ENCODE peak calls at places on chromosomes 4 and X, in ten cellular contexts. M is hippocampal formation; N is AG09309; B is midbrain; P is upper lobe of right lung; L is effector CD4-positive, alpha-beta T cell; D is NCI-H1417; F is nephron progenitor cell; J is natural killer cell treated with Interleukin-12 subunit alpha and Interleukin-12 subunit beta and Interleukin-15 and Interleukin-18, amount 100 ng/mL, for 72 hours; Z is AG04450. O is an unnamed sample.

GRCh38 chr4:6143603-6144181 is 56.7 kb downstream of the JAKMIP1 start:
- DNase-seq in L (no peak), M (peak), B (no peak), J (no peak), Z (no peak), F (no peak), N (no peak), P (no peak), D (no peak), O (no peak)

GRCh38 chr4:85707591-85707990 is 232.6 kb downstream of the ARHGAP24 start:
- DNase-seq in L (no peak), D (no peak), J (no peak), F (no peak), B (no peak), N (no peak), Z (no peak), P (no peak), M (no peak), O (no peak)

GRCh38 chr4:48938831-48939230 is 32.3 kb upstream of the OCIAD2 start:
- DNase-seq in L (no peak), P (no peak), N (no peak), D (no peak), J (no peak), B (no peak), Z (no peak), M (no peak), F (no peak), O (no peak)

GRCh38 chrX:115460565-115460888 is 100.4 kb upstream of the PLS3 start:
- DNase-seq in J (no peak), N (no peak), M (no peak), P (no peak), B (no peak), D (no peak), L (no peak), Z (no peak), F (no peak), O (no peak)

GRCh38 chr4:87848622-87849351 is 16.0 kb downstream of the MEPE start:
- DNase-seq in J (no peak), D (peak), L (no peak), Z (peak), N (peak), M (peak), F (peak), B (peak), P (no peak), O (peak)

GRCh38 chr4:53605783-53606182 is 14.5 kb upstream of the LNX1 start:
- DNase-seq in P (no peak), B (no peak), F (no peak), L (no peak), M (no peak), Z (no peak), J (no peak), D (no peak), N (no peak), O (no peak)

GRCh38 chrX:41108684-41109205 is 23.5 kb downstream of the USP9X start:
- DNase-seq in B (no peak), M (no peak), J (no peak), L (no peak), Z (no peak), F (no peak), D (no peak), P (no peak), N (no peak), O (no peak)

GRCh38 chr4:102449751-102450352 is 51.3 kb upstream of the NFKB1 start:
- DNase-seq in B (peak), M (peak), Z (peak), F (peak), N (no peak), D (peak), L (peak), J (peak), P (no peak), O (no peak)

GRCh38 chrX:48569958-48570357 is 4.3 kb upstream of the RBM3 start:
- DNase-seq in B (no peak), P (no peak), F (no peak), J (no peak), Z (no peak), L (no peak), M (no peak), D (no peak), N (no peak), O (no peak)

GRCh38 chrX:2463973-2464676 is 36.7 kb downstream of the DHRSX start:
- DNase-seq in P (no peak), B (no peak), Z (peak), M (no peak), F (no peak), L (no peak), D (no peak), J (no peak), N (no peak), O (peak)

GRCh38 chrX:77785400-77785745 is 643 bp downstream of the ATRX start:
- DNase-seq in B (no peak), P (no peak), J (no peak), M (no peak), L (no peak), D (no peak), F (peak), N (no peak), Z (no peak), O (peak)

GRCh38 chr4:93828332-93828829 is at the start of gene ATOH1:
- DNase-seq in M (no peak), J (no peak), F (peak), L (no peak), B (peak), D (peak), Z (no peak), N (no peak), P (peak), O (no peak)

GRCh38 chrX:69060631-69061408 is 104.4 kb downstream of the PJA1 start:
- DNase-seq in P (no peak), J (no peak), N (no peak), M (no peak), B (no peak), L (no peak), Z (no peak), D (no peak), F (peak), O (no peak)

GRCh38 chrX:68183612-68184214 is 249.6 kb downstream of the OPHN1 start:
- DNase-seq in M (no peak), L (no peak), D (no peak), N (no peak), J (no peak), P (no peak), F (no peak), Z (no peak), B (no peak), O (peak)

GRCh38 chrX:40158036-40158706 is 60.4 kb upstream of the BCOR start:
- DNase-seq in N (no peak), L (no peak), B (peak), F (peak), P (peak), M (no peak), J (peak), Z (no peak), D (peak), O (no peak)

GRCh38 chr4:52987401-52988056 is 125.4 kb downstream of the RASL11B start:
- DNase-seq in D (peak), Z (no peak), N (no peak), J (no peak), B (no peak), F (no peak), M (no peak), L (no peak), P (no peak), O (no peak)

GRCh38 chr4:21697583-21697982 is 251.0 kb downstream of the KCNIP4 start:
- DNase-seq in Z (no peak), L (no peak), M (no peak), B (no peak), D (no peak), P (no peak), J (no peak), N (no peak), F (peak), O (no peak)

GRCh38 chr4:30847157-30847556 is 127.0 kb downstream of the PCDH7 start:
- DNase-seq in F (no peak), J (no peak), L (no peak), D (no peak), M (no peak), N (no peak), B (no peak), Z (no peak), P (no peak), O (no peak)

GRCh38 chr4:22500831-22501714 is 14.8 kb downstream of the ADGRA3 start:
- DNase-seq in B (no peak), M (no peak), Z (no peak), D (no peak), P (no peak), J (no peak), F (no peak), L (no peak), N (no peak), O (no peak)

GRCh38 chrX:32874839-32875238 is 336.5 kb downstream of the DMD start:
- DNase-seq in N (no peak), D (no peak), F (no peak), Z (no peak), P (no peak), B (no peak), L (no peak), J (no peak), M (no peak), O (no peak)

GRCh38 chr4:111666826-111667360 is 478.4 kb upstream of the FAM241A start:
- DNase-seq in M (no peak), F (no peak), N (no peak), Z (no peak), L (no peak), J (no peak), B (no peak), P (no peak), D (no peak), O (no peak)

GRCh38 chrX:94751611-94752010 is 1077.6 kb downstream of the FAM133A start:
- DNase-seq in M (no peak), D (no peak), N (no peak), L (no peak), F (no peak), Z (no peak), P (no peak), J (no peak), B (no peak), O (no peak)

GRCh38 chr4:74056114-74056857 is 17.8 kb upstream of the CXCL3 start:
- DNase-seq in J (no peak), F (no peak), M (no peak), L (no peak), B (no peak), D (no peak), Z (no peak), N (no peak), P (no peak), O (no peak)

GRCh38 chrX:261167-261857 is 19.9 kb upstream of the PLCXD1 start:
- DNase-seq in L (no peak), Z (no peak), N (no peak), J (no peak), P (peak), B (no peak), F (peak), M (no peak), D (no peak), O (no peak)

GRCh38 chrX:153379971-153380581 is 21.1 kb downstream of the PNMA6E start:
- DNase-seq in N (no peak), M (no peak), Z (no peak), D (peak), B (no peak), F (no peak), L (no peak), J (no peak), P (no peak), O (no peak)

GRCh38 chrX:46318551-46318950 is 226.7 kb downstream of the ZNF674 start:
- DNase-seq in P (no peak), J (no peak), D (no peak), Z (no peak), L (no peak), M (no peak), N (no peak), F (no peak), B (no peak), O (no peak)

GRCh38 chr4:83320548-83320947 is 14.1 kb downstream of the HPSE start:
- DNase-seq in P (peak), D (no peak), L (no peak), F (no peak), N (no peak), M (no peak), Z (no peak), J (peak), B (peak), O (peak)

GRCh38 chrX:14080031-14080430 is 50.3 kb upstream of the GEMIN8 start:
- DNase-seq in Z (no peak), B (no peak), J (no peak), P (no peak), N (no peak), D (no peak), M (no peak), L (no peak), F (no peak), O (no peak)

GRCh38 chr4:89298160-89298559 is 9.4 kb downstream of the GPRIN3 start:
- DNase-seq in M (no peak), D (no peak), Z (no peak), F (no peak), J (no peak), N (no peak), B (no peak), L (peak), P (no peak), O (no peak)

GRCh38 chrX:133655262-133655913 is 240.1 kb upstream of the GPC4 start:
- DNase-seq in F (no peak), Z (no peak), N (no peak), B (no peak), D (no peak), M (no peak), L (no peak), P (no peak), J (no peak), O (no peak)

GRCh38 chrX:40278340-40279090 is 180.8 kb upstream of the BCOR start:
- DNase-seq in M (no peak), Z (no peak), B (no peak), P (no peak), F (no peak), J (no peak), N (no peak), L (peak), D (no peak), O (no peak)

GRCh38 chr4:88900432-88900831 is 156.6 kb downstream of the FAM13A start:
- DNase-seq in L (no peak), J (no peak), N (peak), F (no peak), M (no peak), P (no peak), B (no peak), Z (peak), D (no peak), O (no peak)

GRCh38 chr4:69684821-69685220 is 31.8 kb upstream of the UGT2A1 start:
- DNase-seq in Z (no peak), P (no peak), B (no peak), D (no peak), L (no peak), N (no peak), J (no peak), F (no peak), M (no peak), O (no peak)

GRCh38 chr4:139144161-139144859 is 32.7 kb downstream of the ELF2 start:
- DNase-seq in D (no peak), B (no peak), L (no peak), J (no peak), M (no peak), F (peak), N (peak), Z (peak), P (peak), O (no peak)

GRCh38 chrX:20715176-20715575 is 448.5 kb upstream of the RPS6KA3 start:
- DNase-seq in D (peak), P (no peak), Z (no peak), M (no peak), N (no peak), L (no peak), F (no peak), J (no peak), B (no peak), O (no peak)

GRCh38 chr4:7002336-7002735 is 40.8 kb upstream of the TADA2B start:
- DNase-seq in F (no peak), J (no peak), P (no peak), M (no peak), L (no peak), B (no peak), D (no peak), Z (no peak), N (no peak), O (no peak)

GRCh38 chrX:48677456-48678030 is 6.1 kb upstream of the WAS start:
- DNase-seq in N (no peak), Z (no peak), F (peak), J (no peak), B (no peak), M (no peak), P (no peak), D (no peak), L (no peak), O (no peak)